ENCODE peak calls at places on chromosomes 13 and 19, in nine cellular contexts. H is fibroblast of lung, Z is right lobe of liver, G is GM23248, N is body of pancreas, Y is breast epithelium, X is right atrium auricular region, O is cardiac muscle cell, B is DND-41. C is an unnamed sample.

GRCh38 chr13:32087955-32088747 is 56.6 kb downstream of the FRY start:
- DNase-seq in H (peak; percentile 14), Z (no peak), G (peak; percentile 15), N (no peak), Y (no peak), X (no peak), O (no peak), B (no peak), C (no peak)

GRCh38 chr19:5257155-5258045 is 83.2 kb downstream of the PTPRS start:
- DNase-seq in H (no peak), Z (no peak), G (no peak), N (no peak), Y (no peak), X (no peak), O (no peak), B (no peak), C (no peak)

GRCh38 chr13:61294467-61295186 is 121.0 kb downstream of the PCDH20 start:
- DNase-seq in H (no peak), Z (no peak), G (no peak), N (no peak), Y (no peak), X (no peak), O (no peak), B (no peak), C (no peak)

GRCh38 chr13:113666951-113667701 is at the start of gene GRK1:
- DNase-seq in H (no peak), Z (no peak), G (no peak), N (no peak), Y (no peak), X (no peak), O (no peak), B (no peak), C (no peak)

GRCh38 chr13:23630349-23631093 is 60.3 kb downstream of the TNFRSF19 start:
- DNase-seq in H (no peak), Z (no peak), G (no peak), N (no peak), Y (no peak), X (no peak), O (no peak), B (no peak), C (no peak)

GRCh38 chr13:29902632-29903305 is 52.4 kb upstream of the UBL3 start:
- DNase-seq in H (no peak), Z (no peak), G (no peak), N (no peak), Y (no peak), X (no peak), O (no peak), B (no peak), C (no peak)

GRCh38 chr13:101730420-101731000 is 278.0 kb downstream of the ITGBL1 start:
- DNase-seq in H (no peak), Z (no peak), G (peak; percentile 14), N (no peak), Y (no peak), X (no peak), O (no peak), B (no peak), C (no peak)

GRCh38 chr13:42681394-42681793 is 100.0 kb upstream of the FAM216B start:
- DNase-seq in H (no peak), Z (no peak), G (no peak), N (no peak), Y (no peak), X (no peak), O (no peak), B (no peak), C (no peak)

GRCh38 chr19:41133260-41133659 is 19.0 kb downstream of the CYP2F1 start:
- DNase-seq in H (no peak), Z (no peak), G (no peak), N (no peak), Y (no peak), X (no peak), O (no peak), B (no peak), C (no peak)

GRCh38 chr19:41131186-41131585 is 17.0 kb downstream of the CYP2F1 start:
- DNase-seq in H (no peak), Z (no peak), G (no peak), N (no peak), Y (no peak), X (no peak), O (no peak), B (no peak), C (no peak)

GRCh38 chr19:41134616-41135015 is 20.4 kb downstream of the CYP2F1 start:
- DNase-seq in H (no peak), Z (no peak), G (no peak), N (no peak), Y (no peak), X (no peak), O (no peak), B (no peak), C (no peak)

GRCh38 chr19:41137056-41137455 is 22.8 kb downstream of the CYP2F1 start:
- DNase-seq in H (no peak), Z (no peak), G (no peak), N (no peak), Y (no peak), X (no peak), O (no peak), B (no peak), C (no peak)

DNA sequence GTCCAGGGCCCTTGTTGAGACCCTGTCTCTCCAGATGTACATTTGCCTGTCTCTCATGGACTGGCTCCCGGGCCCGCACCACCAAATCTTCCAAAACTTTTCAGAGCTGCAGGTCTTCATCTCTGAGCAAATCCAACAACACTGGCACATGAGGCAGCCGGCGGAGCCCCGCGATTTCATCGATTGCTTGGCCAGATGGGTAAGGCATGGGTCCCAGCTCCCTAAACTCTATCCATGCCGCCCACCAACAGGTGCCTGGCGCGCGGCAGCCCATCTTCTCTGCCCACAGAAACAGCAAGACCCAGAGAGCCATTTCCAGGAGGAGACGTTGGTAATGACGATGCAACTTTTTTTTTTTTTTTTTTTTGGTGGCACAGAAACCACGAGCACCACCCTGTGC is 22.4 kb downstream of the CYP2F1 start:
- DNase-seq in H (no peak), Z (no peak), G (no peak), N (no peak), Y (no peak), X (no peak), O (no peak), B (no peak), C (no peak)
- H3K4me3 ChIP-seq in H (no peak overlapping the region), Z (no peak overlapping the region), G (no peak overlapping the region), N (no peak overlapping the region), Y (no peak overlapping the region), X (no peak overlapping the region), O (no peak overlapping the region), B (no peak overlapping the region), C (no peak overlapping the region)

GRCh38 chr13:26759156-26759906 is 1.3 kb downstream of the GPR12 start:
- DNase-seq in H (no peak), Z (no peak), G (no peak), N (no peak), Y (no peak), X (no peak), O (no peak), B (no peak), C (no peak)

GRCh38 chr13:26758496-26759155 is 2.0 kb downstream of the GPR12 start:
- DNase-seq in H (no peak), Z (no peak), G (no peak), N (no peak), Y (no peak), X (no peak), O (no peak), B (no peak), C (no peak)

GRCh38 chr13:26759907-26760834 is at the start of gene GPR12:
- DNase-seq in H (peak; percentile 11), Z (no peak), G (peak; percentile 36), N (no peak), Y (no peak), X (no peak), O (peak; percentile 22), B (no peak), C (no peak)

DNA sequence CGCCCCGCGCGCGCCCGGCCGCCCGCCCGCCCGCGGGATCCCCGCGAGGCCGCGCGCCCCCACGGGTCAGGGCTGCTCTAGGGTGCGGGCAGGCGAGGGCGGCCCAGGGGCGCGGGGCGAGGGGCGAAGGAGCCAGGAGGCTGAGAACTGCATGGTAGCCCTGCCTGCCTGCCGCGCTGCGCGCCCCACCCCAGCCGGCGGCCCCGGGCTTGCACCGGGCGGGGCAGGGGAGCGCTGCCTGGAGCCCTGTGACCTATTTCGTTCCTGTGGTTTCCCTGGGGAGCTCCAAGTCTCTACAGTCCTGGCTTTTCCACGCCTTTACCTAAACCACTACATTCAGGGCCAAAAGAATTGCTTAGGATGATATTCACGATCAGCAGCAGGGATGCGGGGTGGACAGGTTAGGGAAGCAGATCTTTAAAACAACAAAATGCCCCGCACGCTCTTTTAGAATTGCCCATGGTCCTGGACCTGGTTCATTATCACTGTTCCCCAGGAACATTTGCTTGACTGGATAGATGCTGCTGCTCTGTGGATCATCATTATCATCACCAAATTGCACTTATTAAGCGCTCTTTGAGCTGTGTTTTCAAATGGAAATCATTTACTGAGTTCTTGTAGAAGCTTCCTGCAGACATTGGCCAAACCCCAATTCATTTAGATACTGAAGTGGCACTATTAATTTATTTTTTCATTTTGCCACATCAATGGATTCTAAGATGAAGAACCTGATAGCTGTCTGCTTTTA is 423 bp upstream of the GPR12 start:
- DNase-seq in H (no peak), Z (no peak), G (no peak), N (no peak), Y (no peak), X (no peak), O (no peak), B (no peak), C (no peak)
- H3K4me3 ChIP-seq in H (no peak overlapping the region), Z (no peak overlapping the region), G (no peak overlapping the region), N (no peak overlapping the region), Y (peak overlapping the region; percentile 66), X (peak overlapping the region; percentile 52), O (peak overlapping the region; percentile 10), B (no peak overlapping the region), C (no peak overlapping the region)

DNA sequence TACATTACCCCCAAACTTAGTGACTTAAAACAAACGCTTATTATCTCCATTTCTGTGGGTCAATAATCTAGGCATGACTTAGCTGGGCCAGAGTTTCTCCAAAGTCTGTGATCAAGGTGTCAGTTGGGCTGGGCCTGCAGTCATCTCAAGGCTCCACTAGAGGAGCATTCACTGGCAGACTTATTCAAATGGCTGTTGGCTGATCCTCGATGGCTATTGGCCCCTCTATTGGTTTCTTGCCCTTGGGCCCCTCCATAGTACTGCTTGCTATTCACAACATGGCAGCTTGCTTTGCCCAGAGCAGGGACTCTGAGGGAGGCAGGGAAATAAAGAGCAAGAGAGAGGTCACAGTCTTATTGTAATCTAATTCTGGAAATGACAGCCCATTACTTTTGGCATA is 57.6 kb downstream of the RCBTB2 start:
- DNase-seq in H (no peak), Z (no peak), G (no peak), N (no peak), Y (no peak), X (no peak), O (no peak), B (no peak), C (no peak)
- H3K4me3 ChIP-seq in H (no peak overlapping the region), Z (no peak overlapping the region), G (no peak overlapping the region), N (no peak overlapping the region), Y (no peak overlapping the region), X (no peak overlapping the region), O (no peak overlapping the region), B (no peak overlapping the region), C (no peak overlapping the region)

DNA sequence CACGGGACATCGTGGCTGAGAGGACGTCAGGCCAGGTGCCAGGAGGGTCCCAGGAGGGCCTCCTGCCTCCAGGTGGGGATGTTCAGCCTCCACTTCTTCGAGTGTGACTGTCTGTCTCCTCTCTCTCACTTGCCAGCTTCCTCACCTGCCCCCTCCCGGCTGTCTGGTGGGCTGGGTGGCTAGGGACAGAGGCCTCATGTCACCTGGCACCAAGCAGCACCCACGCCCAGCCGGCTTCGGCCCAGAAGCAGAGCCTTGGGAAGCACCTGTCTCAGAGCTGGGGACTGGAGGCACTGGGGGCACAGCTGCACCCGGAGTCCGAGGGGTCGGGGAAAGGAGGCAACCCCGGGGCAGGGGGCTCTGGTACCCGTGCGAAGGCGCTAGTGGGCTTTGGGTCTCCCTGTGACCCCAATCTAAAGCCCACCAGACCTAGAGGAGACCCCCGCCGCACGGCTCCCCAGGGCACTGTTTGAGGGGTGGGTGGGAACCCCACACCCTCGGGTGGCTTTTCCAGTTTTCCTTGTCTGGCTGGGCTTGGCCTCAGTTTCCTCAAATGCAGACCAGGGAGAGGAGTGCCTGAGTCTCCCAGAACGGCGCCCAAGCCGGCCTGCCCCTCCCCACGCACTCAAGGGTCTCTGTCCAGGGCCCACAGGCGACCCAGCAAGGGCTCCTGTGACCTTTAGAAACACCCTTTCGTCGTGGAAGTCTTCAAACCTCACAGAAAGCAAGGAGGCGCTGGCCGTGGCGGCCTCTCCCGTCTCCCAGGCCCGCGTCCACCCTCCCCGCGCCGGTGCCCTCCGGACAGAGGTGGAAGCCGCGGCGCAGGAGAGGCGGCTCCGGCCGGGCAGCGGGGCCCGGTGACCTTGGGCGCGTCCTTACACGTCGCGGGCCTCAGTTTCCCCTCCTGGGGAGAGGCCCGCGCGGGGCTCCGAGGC is 656 bp upstream of the HCN2 start:
- DNase-seq in H (no peak), Z (peak; percentile 18), G (peak; percentile 46), N (no peak), Y (no peak), X (no peak), O (peak; percentile 54), B (no peak), C (no peak)
- H3K4me3 ChIP-seq in H (no peak overlapping the region), Z (no peak overlapping the region), G (no peak overlapping the region), N (no peak overlapping the region), Y (peak overlapping the region; percentile 46), X (peak overlapping the region; percentile 38), O (peak overlapping the region; percentile 33), B (no peak overlapping the region), C (no peak overlapping the region)